ENCODE peak calls at places on chromosomes 16 and 17, in eight cellular contexts. H, Q, K, P, M, W, A and E are unnamed samples.

GRCh38 chr16:11386791-11387546 is 41.7 kb downstream of the RMI2 start:
- DNase-seq in A (no peak), Q (no peak), K (no peak), W (peak), P (peak), H (no peak), M (no peak), E (peak)

GRCh38 chr17:50687200-50688066 is 20.3 kb downstream of the ANKRD40 start:
- DNase-seq in H (peak), Q (no peak), K (no peak), A (no peak), P (no peak), M (no peak), W (peak), E (peak)

GRCh38 chr17:31724619-31725018 is 134.4 kb downstream of the COPRS start:
- DNase-seq in P (no peak), A (no peak), K (peak), W (no peak), M (no peak), H (no peak), Q (no peak), E (no peak)

GRCh38 chr17:45812102-45812501 is 28.0 kb downstream of the CRHR1 start:
- DNase-seq in P (no peak), K (peak), A (no peak), Q (no peak), M (no peak), W (peak), H (no peak), E (peak)

GRCh38 chr17:8991514-8992285 is 26.2 kb upstream of the PIK3R5 start:
- DNase-seq in M (no peak), H (peak), K (peak), Q (peak), P (peak), A (peak), W (peak), E (peak)

GRCh38 chr17:17320188-17320910 is 17.2 kb downstream of the NT5M start:
- DNase-seq in A (no peak), W (peak), Q (no peak), M (no peak), H (no peak), P (no peak), K (no peak), E (no peak)

GRCh38 chr17:76491271-76492184 is 9.7 kb downstream of the RHBDF2 start:
- DNase-seq in K (no peak), Q (no peak), A (no peak), M (no peak), W (no peak), H (no peak), P (no peak), E (no peak)

GRCh38 chr17:9658593-9659211 is 13.4 kb downstream of the USP43 start:
- DNase-seq in W (no peak), H (no peak), P (no peak), Q (no peak), K (peak), A (peak), M (no peak), E (no peak)

GRCh38 chr17:48541036-48541573 is 3.8 kb downstream of the HOXB2 start:
- DNase-seq in A (no peak), M (no peak), K (no peak), H (no peak), Q (no peak), W (no peak), P (no peak), E (no peak)

GRCh38 chr17:74176546-74177001 is 26.9 kb upstream of the RPL38 start:
- DNase-seq in M (peak), A (peak), Q (peak), K (peak), W (peak), H (no peak), P (peak), E (peak)

GRCh38 chr17:35801583-35802224 is 6.3 kb upstream of the MMP28 start:
- DNase-seq in A (no peak), K (no peak), P (peak), H (peak), Q (peak), M (no peak), W (no peak), E (no peak)

GRCh38 chr16:58352690-58353089 is 39.6 kb upstream of the GINS3 start:
- DNase-seq in H (no peak), P (no peak), Q (no peak), A (no peak), M (no peak), K (no peak), W (no peak), E (no peak)

GRCh38 chr17:5793899-5794298 is 209.6 kb upstream of the NLRP1 start:
- DNase-seq in M (no peak), H (no peak), P (peak), W (peak), Q (no peak), K (no peak), A (no peak), E (peak)

GRCh38 chr17:82320956-82321927 is 3.8 kb upstream of the CD7 start:
- DNase-seq in H (no peak), P (peak), K (no peak), M (peak), W (peak), Q (no peak), A (no peak), E (peak)

GRCh38 chr16:81864646-81865382 is 85.7 kb downstream of the PLCG2 start:
- DNase-seq in W (peak), H (no peak), Q (no peak), A (no peak), P (no peak), K (no peak), M (no peak), E (no peak)

GRCh38 chr16:3963203-3963602 is 82.7 kb upstream of the CREBBP start:
- DNase-seq in P (no peak), Q (no peak), M (no peak), A (no peak), H (no peak), K (no peak), W (peak), E (no peak)